ENCODE peak calls at places on chromosomes 2 and 18, in seven cellular contexts. One of them, this sample, is unnamed. For H3K4me1, the result is how much of the 10 kb centered on the place peaks cover.

GRCh38 chr2:79016315-79016714 is 9.2 kb upstream of the REG3G start:
- DNase-seq in cardiac muscle cell: no peak
- DNase-seq in HCT116: no peak
- DNase-seq in H1: no peak
- DNase-seq in upper lobe of right lung: no peak
- DNase-seq in body of pancreas: no peak
- DNase-seq in OCI-LY7: no peak
- DNase-seq in this sample: no peak

GRCh38 chr2:33236457-33236856 is 240.0 kb upstream of the RASGRP3 start:
- DNase-seq in cardiac muscle cell: peak
- DNase-seq in HCT116: no peak
- DNase-seq in H1: no peak
- DNase-seq in upper lobe of right lung: no peak
- DNase-seq in body of pancreas: no peak
- DNase-seq in OCI-LY7: no peak
- DNase-seq in this sample: no peak

GRCh38 chr18:57516068-57516467 is 70.4 kb downstream of the FECH start:
- DNase-seq in cardiac muscle cell: no peak
- DNase-seq in HCT116: no peak
- DNase-seq in H1: no peak
- DNase-seq in upper lobe of right lung: no peak
- DNase-seq in body of pancreas: no peak
- DNase-seq in OCI-LY7: no peak
- DNase-seq in this sample: no peak

GRCh38 chr2:44051948-44052347 is 56.2 kb upstream of the LRPPRC start:
- DNase-seq in cardiac muscle cell: no peak
- DNase-seq in HCT116: no peak
- DNase-seq in H1: no peak
- DNase-seq in upper lobe of right lung: no peak
- DNase-seq in body of pancreas: no peak
- DNase-seq in OCI-LY7: no peak
- DNase-seq in this sample: no peak

GRCh38 chr2:191635333-191636234 is 42.4 kb upstream of the NABP1 start:
- DNase-seq in cardiac muscle cell: peak
- DNase-seq in HCT116: peak
- DNase-seq in H1: no peak
- DNase-seq in upper lobe of right lung: no peak
- DNase-seq in body of pancreas: no peak
- DNase-seq in OCI-LY7: no peak
- DNase-seq in this sample: no peak

GRCh38 chr2:232526296-232527055 is 516 bp downstream of the CHRND start:
- DNase-seq in cardiac muscle cell: no peak
- DNase-seq in HCT116: no peak
- DNase-seq in H1: no peak
- DNase-seq in upper lobe of right lung: no peak
- DNase-seq in body of pancreas: no peak
- DNase-seq in OCI-LY7: no peak
- DNase-seq in this sample: no peak

GRCh38 chr2:231662028-231662810 is 46.1 kb upstream of the PTMA start:
- DNase-seq in cardiac muscle cell: peak
- DNase-seq in HCT116: peak
- DNase-seq in H1: peak
- DNase-seq in upper lobe of right lung: peak
- DNase-seq in body of pancreas: peak
- DNase-seq in OCI-LY7: peak
- DNase-seq in this sample: no peak

GRCh38 chr2:182144780-182145170 is 159.1 kb downstream of the PPP1R1C start:
- DNase-seq in cardiac muscle cell: peak
- DNase-seq in HCT116: no peak
- DNase-seq in H1: no peak
- DNase-seq in upper lobe of right lung: no peak
- DNase-seq in body of pancreas: no peak
- DNase-seq in OCI-LY7: no peak
- DNase-seq in this sample: no peak

GRCh38 chr2:15940661-15941482 is 522 bp downstream of the MYCN start:
- DNase-seq in cardiac muscle cell: no peak
- DNase-seq in HCT116: no peak
- DNase-seq in H1: peak
- DNase-seq in upper lobe of right lung: no peak
- DNase-seq in body of pancreas: no peak
- DNase-seq in OCI-LY7: no peak
- DNase-seq in this sample: peak

GRCh38 chr2:85131116-85131515 is 2.1 kb upstream of the TCF7L1 start:
- DNase-seq in cardiac muscle cell: peak
- DNase-seq in HCT116: no peak
- DNase-seq in H1: no peak
- DNase-seq in upper lobe of right lung: no peak
- DNase-seq in body of pancreas: no peak
- DNase-seq in OCI-LY7: peak
- DNase-seq in this sample: peak

GRCh38 chr2:59184281-59185020 is 943.3 kb upstream of the FANCL start:
- DNase-seq in cardiac muscle cell: peak
- DNase-seq in HCT116: no peak
- DNase-seq in H1: no peak
- DNase-seq in upper lobe of right lung: no peak
- DNase-seq in body of pancreas: no peak
- DNase-seq in OCI-LY7: no peak
- DNase-seq in this sample: no peak

GRCh38 chr2:27127883-27128670 is 4.5 kb downstream of the ABHD1 start:
- DNase-seq in cardiac muscle cell: no peak
- DNase-seq in HCT116: no peak
- DNase-seq in H1: no peak
- DNase-seq in upper lobe of right lung: no peak
- DNase-seq in body of pancreas: no peak
- DNase-seq in OCI-LY7: no peak
- DNase-seq in this sample: no peak

GRCh38 chr18:22180722-22181121 is 11.3 kb downstream of the GATA6 start:
- DNase-seq in cardiac muscle cell: no peak
- DNase-seq in HCT116: no peak
- DNase-seq in H1: no peak
- DNase-seq in upper lobe of right lung: no peak
- DNase-seq in body of pancreas: no peak
- DNase-seq in OCI-LY7: no peak
- DNase-seq in this sample: no peak

GRCh38 chr18:41955688-41956087 is 654 bp downstream of the PIK3C3 start:
- DNase-seq in cardiac muscle cell: no peak
- DNase-seq in HCT116: no peak
- DNase-seq in H1: no peak
- DNase-seq in upper lobe of right lung: no peak
- DNase-seq in body of pancreas: no peak
- DNase-seq in OCI-LY7: no peak
- DNase-seq in this sample: no peak

GRCh38 chr2:216315817-216316603 is 56.3 kb downstream of the MARCHF4 start:
- DNase-seq in cardiac muscle cell: peak
- DNase-seq in HCT116: peak
- DNase-seq in H1: no peak
- DNase-seq in upper lobe of right lung: no peak
- DNase-seq in body of pancreas: no peak
- DNase-seq in OCI-LY7: no peak
- DNase-seq in this sample: peak

GRCh38 chr2:95318431-95319220 is 21.5 kb downstream of the KCNIP3 start:
- DNase-seq in cardiac muscle cell: no peak
- DNase-seq in HCT116: no peak
- DNase-seq in H1: no peak
- DNase-seq in upper lobe of right lung: no peak
- DNase-seq in body of pancreas: no peak
- DNase-seq in OCI-LY7: no peak
- DNase-seq in this sample: no peak

GRCh38 chr2:224147174-224147573 is 108.1 kb upstream of the SERPINE2 start:
- DNase-seq in cardiac muscle cell: no peak
- DNase-seq in HCT116: peak
- DNase-seq in H1: no peak
- DNase-seq in upper lobe of right lung: no peak
- DNase-seq in body of pancreas: no peak
- DNase-seq in OCI-LY7: no peak
- DNase-seq in this sample: no peak

GRCh38 chr2:126731353-126731752 is 75.4 kb downstream of the GYPC start:
- DNase-seq in cardiac muscle cell: no peak
- DNase-seq in HCT116: no peak
- DNase-seq in H1: no peak
- DNase-seq in upper lobe of right lung: no peak
- DNase-seq in body of pancreas: no peak
- DNase-seq in OCI-LY7: no peak
- DNase-seq in this sample: no peak

GRCh38 chr2:200455958-200456421 is 53.9 kb downstream of the KCTD18 start:
- DNase-seq in cardiac muscle cell: peak
- DNase-seq in HCT116: no peak
- DNase-seq in H1: no peak
- DNase-seq in upper lobe of right lung: no peak
- DNase-seq in body of pancreas: no peak
- DNase-seq in OCI-LY7: peak
- DNase-seq in this sample: no peak

GRCh38 chr18:54928236-54928635 is 31.0 kb downstream of the CCDC68 start:
- DNase-seq in cardiac muscle cell: peak
- DNase-seq in HCT116: no peak
- DNase-seq in H1: no peak
- DNase-seq in upper lobe of right lung: no peak
- DNase-seq in body of pancreas: no peak
- DNase-seq in OCI-LY7: no peak
- DNase-seq in this sample: no peak

GRCh38 chr2:168295051-168295450 is 47.7 kb upstream of the STK39 start:
- DNase-seq in cardiac muscle cell: no peak
- DNase-seq in HCT116: no peak
- DNase-seq in H1: no peak
- DNase-seq in upper lobe of right lung: no peak
- DNase-seq in body of pancreas: no peak
- DNase-seq in OCI-LY7: no peak
- DNase-seq in this sample: no peak

GRCh38 chr2:168289880-168290279 is 42.5 kb upstream of the STK39 start:
- DNase-seq in cardiac muscle cell: no peak
- DNase-seq in HCT116: no peak
- DNase-seq in H1: no peak
- DNase-seq in upper lobe of right lung: no peak
- DNase-seq in body of pancreas: no peak
- DNase-seq in OCI-LY7: no peak
- DNase-seq in this sample: no peak

GRCh38 chr2:168294409-168294808 is 47.0 kb upstream of the STK39 start:
- DNase-seq in cardiac muscle cell: no peak
- DNase-seq in HCT116: no peak
- DNase-seq in H1: no peak
- DNase-seq in upper lobe of right lung: no peak
- DNase-seq in body of pancreas: no peak
- DNase-seq in OCI-LY7: no peak
- DNase-seq in this sample: no peak

GRCh38 chr2:168290391-168290790 is 43.0 kb upstream of the STK39 start:
- DNase-seq in cardiac muscle cell: no peak
- DNase-seq in HCT116: no peak
- DNase-seq in H1: no peak
- DNase-seq in upper lobe of right lung: no peak
- DNase-seq in body of pancreas: no peak
- DNase-seq in OCI-LY7: no peak
- DNase-seq in this sample: no peak

DNA sequence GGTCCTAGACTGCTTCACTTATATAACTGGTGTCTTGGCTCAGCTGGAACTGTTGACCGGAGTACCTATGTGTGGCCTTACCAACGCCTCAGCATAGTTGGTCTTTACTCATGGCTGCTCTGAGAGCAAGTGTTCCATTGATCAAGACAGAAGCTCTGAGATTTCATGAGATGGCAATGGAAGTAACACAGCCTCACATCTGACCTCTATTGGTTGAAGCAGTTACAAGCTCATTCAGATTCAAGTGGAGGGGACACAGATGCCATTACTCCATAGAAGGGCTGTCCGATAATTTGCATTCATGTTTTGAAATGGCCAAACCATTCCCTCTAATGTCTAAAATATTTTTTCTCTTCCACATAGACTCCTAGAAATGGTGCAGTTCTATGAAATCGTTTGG is 46.4 kb upstream of the STK39 start:
- DNase-seq in cardiac muscle cell: no peak
- DNase-seq in HCT116: no peak
- DNase-seq in H1: no peak
- DNase-seq in upper lobe of right lung: no peak
- DNase-seq in body of pancreas: no peak
- DNase-seq in OCI-LY7: no peak
- DNase-seq in this sample: no peak
- TF ChIP-seq CTCF in cardiac muscle cell: peak
- TF ChIP-seq CTCF in HCT116: peak
- TF ChIP-seq CTCF in H1: no peak
- TF ChIP-seq CTCF in upper lobe of right lung: no peak
- TF ChIP-seq CTCF in body of pancreas: no peak
- TF ChIP-seq CTCF in OCI-LY7: no peak
- TF ChIP-seq CTCF in this sample: peak

DNA sequence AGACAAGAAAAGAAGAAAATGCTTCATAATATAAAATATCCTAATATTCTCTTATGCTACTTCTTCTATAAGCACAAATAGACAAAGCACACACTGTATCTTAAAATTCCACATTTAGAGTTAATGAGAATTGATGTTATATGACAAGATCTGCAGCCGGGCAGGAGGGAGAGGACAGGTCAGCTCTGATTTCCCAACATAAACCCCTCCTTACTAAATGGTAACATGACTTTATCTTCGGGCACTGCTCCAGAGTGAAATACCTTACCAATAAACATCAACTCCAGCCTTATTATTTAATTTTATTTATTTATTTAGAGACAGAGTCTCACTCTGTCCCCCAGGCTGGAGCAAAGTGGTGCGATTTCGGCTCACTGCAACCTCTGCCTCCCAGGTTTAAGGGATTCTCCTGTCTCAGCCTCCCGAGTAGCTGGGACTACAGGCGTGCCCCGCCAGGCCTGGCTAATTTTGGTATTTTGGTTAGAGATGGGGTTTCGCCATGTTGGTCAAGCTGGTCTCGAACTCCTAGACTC is 1.8 kb downstream of the CYB5A start:
- DNase-seq in cardiac muscle cell: no peak
- DNase-seq in HCT116: no peak
- DNase-seq in H1: no peak
- DNase-seq in upper lobe of right lung: no peak
- DNase-seq in body of pancreas: no peak
- DNase-seq in OCI-LY7: no peak
- DNase-seq in this sample: no peak
- H3K4me1 ChIP-seq in cardiac muscle cell: under half
- H3K4me1 ChIP-seq in HCT116: under half
- H3K4me1 ChIP-seq in H1: under half
- H3K4me1 ChIP-seq in upper lobe of right lung: under half
- H3K4me1 ChIP-seq in body of pancreas: half or more
- H3K4me1 ChIP-seq in OCI-LY7: under half
- H3K4me1 ChIP-seq in this sample: under half

GRCh38 chr2:69735696-69736095 is 6.2 kb upstream of the ANXA4 start:
- DNase-seq in cardiac muscle cell: no peak
- DNase-seq in HCT116: no peak
- DNase-seq in H1: no peak
- DNase-seq in upper lobe of right lung: no peak
- DNase-seq in body of pancreas: peak
- DNase-seq in OCI-LY7: no peak
- DNase-seq in this sample: no peak
- H3K4me3 ChIP-seq in cardiac muscle cell: no peak
- H3K4me3 ChIP-seq in HCT116: no peak
- H3K4me3 ChIP-seq in H1: no peak
- H3K4me3 ChIP-seq in upper lobe of right lung: no peak
- H3K4me3 ChIP-seq in body of pancreas: no peak
- H3K4me3 ChIP-seq in OCI-LY7: no peak
- H3K4me3 ChIP-seq in this sample: no peak

DNA sequence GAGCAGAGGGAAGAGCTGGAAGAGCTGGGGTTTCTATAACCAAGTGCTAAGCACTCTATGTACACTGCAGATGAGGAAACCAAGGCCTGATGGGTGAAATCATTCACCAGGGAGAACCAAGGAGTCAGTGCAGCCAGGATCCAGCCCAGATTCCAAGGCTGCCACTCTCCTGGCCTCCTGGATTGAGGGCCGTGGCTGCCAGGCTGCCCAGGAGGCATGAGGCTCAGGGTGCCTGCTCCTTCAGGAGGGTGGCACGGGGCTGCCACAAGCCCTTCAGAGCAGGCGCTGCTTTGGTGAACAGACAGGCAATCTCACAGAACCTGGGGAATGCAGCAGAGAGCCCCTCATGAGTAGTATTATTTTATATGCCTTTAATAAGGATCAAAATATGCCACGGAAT is 293.7 kb upstream of the HDAC4 start:
- DNase-seq in cardiac muscle cell: no peak
- DNase-seq in HCT116: no peak
- DNase-seq in H1: no peak
- DNase-seq in upper lobe of right lung: no peak
- DNase-seq in body of pancreas: no peak
- DNase-seq in OCI-LY7: no peak
- DNase-seq in this sample: no peak
- TF ChIP-seq CTCF in cardiac muscle cell: no peak
- TF ChIP-seq CTCF in HCT116: no peak
- TF ChIP-seq CTCF in H1: no peak
- TF ChIP-seq CTCF in upper lobe of right lung: no peak
- TF ChIP-seq CTCF in body of pancreas: no peak
- TF ChIP-seq CTCF in OCI-LY7: no peak
- TF ChIP-seq CTCF in this sample: no peak

This sample was measured in BE2C.